ENCODE peak calls at places on chromosomes 12 and 14, in four cellular contexts. N is ovary, O is mammary epithelial cell, W is esophagus squamous epithelium. C is an unnamed sample.

GRCh38 chr12:55847033-55847432 is 4.3 kb upstream of the MMP19 start:
- DNase-seq in N (no peak), W (no peak), O (peak), C (no peak)

GRCh38 chr12:3164454-3165310 is 87.5 kb downstream of the TSPAN9 start:
- DNase-seq in O (no peak), N (no peak), W (no peak), C (no peak)

GRCh38 chr14:23805761-23806160 is 147.8 kb upstream of the DHRS4 start:
- DNase-seq in N (no peak), O (no peak), W (no peak), C (no peak)

GRCh38 chr14:56268039-56268438 is 149.8 kb downstream of the PELI2 start:
- DNase-seq in N (no peak), O (no peak), W (no peak), C (no peak)

GRCh38 chr12:54504550-54504949 is 7.0 kb downstream of the NCKAP1L start:
- DNase-seq in N (no peak), O (no peak), W (no peak), C (no peak)

GRCh38 chr14:70782361-70782760 is 27.0 kb downstream of the MAP3K9 start:
- DNase-seq in W (no peak), N (no peak), O (peak), C (peak)

GRCh38 chr14:64671591-64671990 is 32.6 kb upstream of the PLEKHG3 start:
- DNase-seq in O (peak), N (no peak), W (no peak), C (peak)

GRCh38 chr14:100287202-100287997 is 18.8 kb downstream of the SLC25A29 start:
- DNase-seq in O (no peak), W (no peak), N (no peak), C (no peak)

GRCh38 chr14:24339284-24340151 is at the start of gene RIPK3:
- DNase-seq in O (no peak), W (no peak), N (no peak), C (no peak)

GRCh38 chr12:115963030-115963480 is 314.4 kb downstream of the MED13L start:
- DNase-seq in O (peak), N (no peak), W (no peak), C (no peak)

GRCh38 chr12:20602671-20603402 is 92.3 kb upstream of the SLCO1C1 start:
- DNase-seq in W (no peak), O (no peak), N (no peak), C (no peak)

GRCh38 chr14:91877376-91877775 is 10.0 kb upstream of the TC2N start:
- DNase-seq in W (no peak), O (no peak), N (no peak), C (no peak)

GRCh38 chr14:75242546-75243273 is 35.9 kb upstream of the FOS start:
- DNase-seq in W (no peak), N (no peak), O (peak), C (peak)

GRCh38 chr12:116910645-116911449 is at the start of gene FBXW8:
- DNase-seq in N (peak), W (no peak), O (peak), C (peak)

GRCh38 chr12:50545783-50546182 is 41.0 kb downstream of the DIP2B start:
- DNase-seq in N (no peak), O (no peak), W (no peak), C (no peak)

GRCh38 chr12:69471667-69472385 is 1.6 kb downstream of the FRS2 start:
- DNase-seq in W (no peak), O (no peak), N (no peak), C (no peak)

GRCh38 chr12:24054411-24054810 is 104.9 kb upstream of the SOX5 start:
- DNase-seq in N (no peak), W (no peak), O (no peak), C (no peak)

GRCh38 chr12:22729898-22730443 is 105.0 kb downstream of the ETNK1 start:
- DNase-seq in N (no peak), W (no peak), O (no peak), C (no peak)

GRCh38 chr12:5442251-5443006 is 10.5 kb downstream of the NTF3 start:
- DNase-seq in N (no peak), W (no peak), O (peak), C (peak)

GRCh38 chr14:74038015-74038859 is 19.1 kb downstream of the BBOF1 start:
- DNase-seq in N (no peak), O (peak), W (no peak), C (peak)

GRCh38 chr12:11446372-11446771 is 51.0 kb upstream of the PRB2 start:
- DNase-seq in N (no peak), W (no peak), O (peak), C (no peak)

GRCh38 chr12:6899837-6900519 is 4.6 kb upstream of the LRRC23 start:
- DNase-seq in W (no peak), O (no peak), N (no peak), C (no peak)

GRCh38 chr14:69050235-69051184 is 71.4 kb upstream of the ACTN1 start:
- DNase-seq in W (no peak), O (no peak), N (no peak), C (no peak)

GRCh38 chr14:99129998-99130397 is 142.0 kb downstream of the BCL11B start:
- DNase-seq in O (no peak), N (no peak), W (no peak), C (no peak)

GRCh38 chr14:90491868-90492560 is 95.2 kb downstream of the CALM1 start:
- DNase-seq in N (no peak), O (no peak), W (no peak), C (no peak)

GRCh38 chr14:69999246-69999645 is 120.0 kb downstream of the SMOC1 start:
- DNase-seq in N (no peak), W (no peak), O (peak), C (peak)

GRCh38 chr14:77238356-77238755 is 32.6 kb downstream of the NGB start:
- DNase-seq in N (no peak), W (no peak), O (no peak), C (no peak)

GRCh38 chr12:94805749-94806148 is 155.4 kb upstream of the TMCC3 start:
- DNase-seq in N (no peak), W (no peak), O (peak), C (no peak)

GRCh38 chr12:95446511-95446910 is 27.4 kb upstream of the METAP2 start:
- DNase-seq in W (no peak), O (no peak), N (peak), C (no peak)

GRCh38 chr12:116813271-116814041 is 67.8 kb downstream of the HRK start:
- DNase-seq in O (peak), W (no peak), N (no peak), C (peak)

GRCh38 chr14:77024171-77024627 is 4.3 kb downstream of the IRF2BPL start:
- DNase-seq in N (peak), O (peak), W (no peak), C (no peak)

GRCh38 chr12:116015525-116015924 is 262.0 kb downstream of the MED13L start:
- DNase-seq in O (peak), N (no peak), W (no peak), C (peak)

GRCh38 chr12:92139634-92140555 is 5.8 kb downstream of the BTG1 start:
- DNase-seq in W (no peak), O (peak), N (no peak), C (no peak)

GRCh38 chr12:92142251-92142896 is 3.3 kb downstream of the BTG1 start:
- DNase-seq in O (no peak), N (no peak), W (no peak), C (no peak)

GRCh38 chr12:92141585-92142244 is 3.9 kb downstream of the BTG1 start:
- DNase-seq in N (no peak), W (no peak), O (peak), C (no peak)

GRCh38 chr12:92143280-92143679 is 2.4 kb downstream of the BTG1 start:
- DNase-seq in O (no peak), N (no peak), W (no peak), C (no peak)

GRCh38 chr12:92140919-92141536 is 4.6 kb downstream of the BTG1 start:
- DNase-seq in N (no peak), O (no peak), W (no peak), C (no peak)
- H3K27ac ChIP-seq in N (peak), O (peak), W (peak), C (no peak)

GRCh38 chr12:17976202-17976601 is 113.8 kb downstream of the RERGL start:
- DNase-seq in O (peak), W (no peak), N (no peak), C (no peak)
- TF ChIP-seq CTCF in O (peak), W (no peak), N (no peak), C (no peak)

GRCh38 chr12:118238888-118239287 is 103.0 kb downstream of the PEBP1 start:
- DNase-seq in W (no peak), O (no peak), N (no peak), C (no peak)
- H3K27ac ChIP-seq in W (no peak), O (no peak), N (no peak), C (no peak)

GRCh38 chr12:664779-665092 is 1.5 kb upstream of the NINJ2 start:
- DNase-seq in O (no peak), N (no peak), W (no peak), C (no peak)

GRCh38 chr12:661720-662486 is 1.3 kb downstream of the NINJ2 start:
- DNase-seq in N (no peak), W (no peak), O (no peak), C (no peak)

GRCh38 chr12:662541-663292 is 528 bp downstream of the NINJ2 start:
- DNase-seq in O (no peak), N (no peak), W (no peak), C (no peak)

GRCh38 chr12:664075-664778 is 982 bp upstream of the NINJ2 start:
- DNase-seq in W (no peak), N (no peak), O (no peak), C (no peak)

GRCh38 chr12:663293-663871 is at the start of gene NINJ2:
- DNase-seq in N (no peak), W (no peak), O (no peak), C (no peak)
- TF ChIP-seq CTCF in N (no peak), W (no peak), O (no peak), C (no peak)

GRCh38 chr14:103031566-103031911 is 25.8 kb downstream of the CDC42BPB start:
- DNase-seq in N (no peak), O (no peak), W (no peak), C (no peak)
- H3K27ac ChIP-seq in N (no peak), O (no peak), W (no peak), C (peak)

DNA sequence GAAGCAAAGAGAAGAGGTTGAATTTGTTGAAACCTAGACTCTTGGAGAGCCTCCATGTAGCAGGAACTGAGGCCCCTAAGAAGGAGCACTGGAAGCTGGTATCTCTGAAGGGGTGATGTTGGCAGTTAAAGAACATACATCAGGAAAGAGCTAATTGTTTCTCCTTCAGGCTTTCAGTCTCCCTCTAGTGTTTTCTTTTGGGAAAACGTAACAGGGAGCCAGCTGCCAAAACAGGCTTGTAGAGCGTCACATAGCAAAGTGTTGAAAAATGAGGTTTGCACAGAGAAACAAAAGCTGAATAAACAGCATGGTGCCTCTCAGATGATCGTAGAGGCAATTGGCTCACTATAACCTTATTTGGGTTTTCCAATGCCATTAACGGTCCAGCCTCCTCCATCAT is 46.9 kb upstream of the CAND1 start:
- DNase-seq in O (peak), W (no peak), N (no peak), C (peak)
- TF ChIP-seq CTCF in O (peak), W (no peak), N (no peak), C (peak)

DNA sequence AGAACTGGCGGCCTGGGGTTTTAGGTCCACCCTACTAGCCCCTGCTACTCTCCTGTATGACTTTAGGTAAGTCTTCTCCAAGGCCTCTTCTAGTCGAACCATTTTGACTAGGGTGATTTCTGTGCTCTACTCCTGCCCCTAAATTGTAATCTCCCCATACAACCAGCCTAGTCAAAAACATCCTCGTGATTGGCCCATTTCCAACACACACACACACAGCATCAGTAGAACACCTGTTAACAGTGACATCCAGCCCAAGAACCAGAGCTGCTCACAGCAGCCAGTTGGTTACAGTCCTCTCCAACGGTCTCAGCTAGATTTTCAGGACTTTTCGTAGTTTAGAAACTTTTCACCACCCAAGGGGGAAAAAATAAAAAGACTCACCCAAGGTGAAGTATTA is 30.9 kb downstream of the NT5DC3 start:
- DNase-seq in W (no peak), O (no peak), N (no peak), C (no peak)
- H3K27ac ChIP-seq in W (no peak), O (no peak), N (no peak), C (no peak)

GRCh38 chr12:1808798-1809480 is 11.4 kb upstream of the LRTM2 start:
- DNase-seq in O (no peak), N (no peak), W (no peak), C (no peak)
- TF ChIP-seq CTCF in O (no peak), N (no peak), W (no peak), C (no peak)

DNA sequence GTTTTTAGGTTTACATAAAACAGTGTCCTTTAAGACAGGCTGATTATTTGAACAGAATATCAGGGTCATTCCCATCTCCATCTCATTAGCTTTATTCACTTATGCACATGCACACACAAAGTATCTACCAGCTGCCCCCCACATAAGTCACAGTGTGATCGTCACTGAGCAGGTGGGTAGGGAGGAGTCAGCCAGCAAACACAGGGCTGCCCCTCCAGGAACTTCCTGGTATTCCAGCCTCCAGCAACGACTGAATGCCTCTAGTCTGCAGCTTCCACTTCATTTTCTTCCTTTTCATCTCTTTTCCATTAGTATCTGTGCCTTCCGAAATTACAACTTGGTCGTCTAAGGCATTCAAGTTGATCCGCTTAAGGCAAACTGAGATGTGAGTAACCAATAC is 48.9 kb upstream of the FOXN3 start:
- DNase-seq in O (no peak), W (no peak), N (no peak), C (no peak)
- H3K27ac ChIP-seq in O (no peak), W (no peak), N (no peak), C (no peak)

C was measured in RWPE1.